ENCODE peak calls at places on chromosome 1, in ten cellular contexts. One of them, this sample, is unnamed.
A peak's percentile ranks its signal among the peaks of the same experiment; 100 is the strongest.

GRCh38 chr1:226761322-226761721 is 22.2 kb upstream of the ITPKB start:
- DNase-seq in A549: no peak
- DNase-seq in Peyer's patch: no peak
- DNase-seq in Calu3: no peak
- DNase-seq in WTC11: no peak
- DNase-seq in brain microvascular endothelial cell: no peak
- DNase-seq in fibroblast of lung: no peak
- DNase-seq in cardiac fibroblast: no peak
- DNase-seq in GM12865: no peak
- DNase-seq in mesothelial cell of epicardium: no peak
- DNase-seq in this sample: no peak

GRCh38 chr1:25820247-25821111 is 725 bp downstream of the MTFR1L start:
- DNase-seq in WTC11: peak; percentile 47
- DNase-seq in GM12865: peak; percentile 85
- DNase-seq in mesothelial cell of epicardium: no peak
- DNase-seq in brain microvascular endothelial cell: peak; percentile 38
- DNase-seq in A549: peak; percentile 58
- DNase-seq in Peyer's patch: peak; percentile 77
- DNase-seq in fibroblast of lung: peak; percentile 55
- DNase-seq in Calu3: peak; percentile 31
- DNase-seq in cardiac fibroblast: peak; percentile 71
- DNase-seq in this sample: peak; percentile 57

GRCh38 chr1:52145137-52145536 is 3.2 kb downstream of the ZFYVE9 start:
- DNase-seq in Peyer's patch: no peak
- DNase-seq in mesothelial cell of epicardium: no peak
- DNase-seq in WTC11: no peak
- DNase-seq in fibroblast of lung: no peak
- DNase-seq in Calu3: no peak
- DNase-seq in A549: no peak
- DNase-seq in cardiac fibroblast: no peak
- DNase-seq in brain microvascular endothelial cell: no peak
- DNase-seq in GM12865: no peak
- DNase-seq in this sample: no peak

GRCh38 chr1:162358928-162359327 is 17.7 kb downstream of the SPATA46 start:
- DNase-seq in brain microvascular endothelial cell: no peak
- DNase-seq in GM12865: no peak
- DNase-seq in Peyer's patch: no peak
- DNase-seq in Calu3: no peak
- DNase-seq in A549: no peak
- DNase-seq in fibroblast of lung: no peak
- DNase-seq in cardiac fibroblast: no peak
- DNase-seq in mesothelial cell of epicardium: no peak
- DNase-seq in WTC11: no peak
- DNase-seq in this sample: no peak

GRCh38 chr1:164651378-164651951 is 92.5 kb downstream of the PBX1 start:
- DNase-seq in mesothelial cell of epicardium: no peak
- DNase-seq in A549: peak; percentile 25
- DNase-seq in GM12865: no peak
- DNase-seq in cardiac fibroblast: peak; percentile 38
- DNase-seq in Calu3: peak; percentile 60
- DNase-seq in Peyer's patch: peak; percentile 74
- DNase-seq in brain microvascular endothelial cell: peak; percentile 33
- DNase-seq in WTC11: no peak
- DNase-seq in fibroblast of lung: peak; percentile 83
- DNase-seq in this sample: no peak

GRCh38 chr1:3767328-3767925 is 5.1 kb upstream of the SMIM1 start:
- DNase-seq in WTC11: no peak
- DNase-seq in GM12865: no peak
- DNase-seq in brain microvascular endothelial cell: no peak
- DNase-seq in mesothelial cell of epicardium: no peak
- DNase-seq in cardiac fibroblast: no peak
- DNase-seq in Peyer's patch: no peak
- DNase-seq in A549: no peak
- DNase-seq in fibroblast of lung: no peak
- DNase-seq in Calu3: no peak
- DNase-seq in this sample: no peak

GRCh38 chr1:241688940-241689368 is 36.9 kb downstream of the WDR64 start:
- DNase-seq in Calu3: no peak
- DNase-seq in fibroblast of lung: no peak
- DNase-seq in Peyer's patch: no peak
- DNase-seq in brain microvascular endothelial cell: peak; percentile 47
- DNase-seq in A549: no peak
- DNase-seq in WTC11: no peak
- DNase-seq in cardiac fibroblast: peak; percentile 87
- DNase-seq in GM12865: no peak
- DNase-seq in mesothelial cell of epicardium: no peak
- DNase-seq in this sample: no peak

GRCh38 chr1:7334475-7335035 is 436.5 kb upstream of the VAMP3 start:
- DNase-seq in A549: peak; percentile 6
- DNase-seq in GM12865: no peak
- DNase-seq in Calu3: no peak
- DNase-seq in WTC11: no peak
- DNase-seq in brain microvascular endothelial cell: peak; percentile 21
- DNase-seq in cardiac fibroblast: peak; percentile 24
- DNase-seq in Peyer's patch: no peak
- DNase-seq in fibroblast of lung: peak; percentile 31
- DNase-seq in mesothelial cell of epicardium: no peak
- DNase-seq in this sample: no peak

GRCh38 chr1:226634156-226634588 is 85.6 kb downstream of the STUM start:
- DNase-seq in cardiac fibroblast: peak; percentile 73
- DNase-seq in brain microvascular endothelial cell: peak; percentile 42
- DNase-seq in Calu3: peak; percentile 87
- DNase-seq in mesothelial cell of epicardium: peak; percentile 69
- DNase-seq in GM12865: peak; percentile 85
- DNase-seq in fibroblast of lung: peak; percentile 70
- DNase-seq in Peyer's patch: peak; percentile 86
- DNase-seq in A549: peak; percentile 61
- DNase-seq in WTC11: peak; percentile 89
- DNase-seq in this sample: peak; percentile 90

GRCh38 chr1:6342031-6342430 is 51.5 kb downstream of the ACOT7 start:
- DNase-seq in mesothelial cell of epicardium: no peak
- DNase-seq in Peyer's patch: no peak
- DNase-seq in brain microvascular endothelial cell: peak; percentile 63
- DNase-seq in A549: no peak
- DNase-seq in cardiac fibroblast: peak; percentile 36
- DNase-seq in Calu3: no peak
- DNase-seq in WTC11: no peak
- DNase-seq in fibroblast of lung: no peak
- DNase-seq in GM12865: no peak
- DNase-seq in this sample: peak; percentile 77

GRCh38 chr1:223825767-223826461 is 19.8 kb downstream of the TP53BP2 start:
- DNase-seq in Peyer's patch: no peak
- DNase-seq in Calu3: no peak
- DNase-seq in brain microvascular endothelial cell: no peak
- DNase-seq in cardiac fibroblast: peak; percentile 44
- DNase-seq in fibroblast of lung: no peak
- DNase-seq in GM12865: no peak
- DNase-seq in A549: no peak
- DNase-seq in mesothelial cell of epicardium: no peak
- DNase-seq in WTC11: no peak
- DNase-seq in this sample: no peak

GRCh38 chr1:49229555-49229954 is 452.9 kb upstream of the BEND5 start:
- DNase-seq in Calu3: peak; percentile 60
- DNase-seq in WTC11: peak; percentile 24
- DNase-seq in cardiac fibroblast: no peak
- DNase-seq in A549: no peak
- DNase-seq in brain microvascular endothelial cell: no peak
- DNase-seq in fibroblast of lung: no peak
- DNase-seq in Peyer's patch: no peak
- DNase-seq in mesothelial cell of epicardium: no peak
- DNase-seq in GM12865: no peak
- DNase-seq in this sample: peak; percentile 19

GRCh38 chr1:178536844-178537371 is 24.0 kb downstream of the TEX35 start:
- DNase-seq in WTC11: no peak
- DNase-seq in brain microvascular endothelial cell: peak; percentile 95
- DNase-seq in Peyer's patch: peak; percentile 81
- DNase-seq in fibroblast of lung: peak; percentile 98
- DNase-seq in cardiac fibroblast: peak; percentile 96
- DNase-seq in mesothelial cell of epicardium: no peak
- DNase-seq in GM12865: no peak
- DNase-seq in A549: peak; percentile 90
- DNase-seq in Calu3: peak; percentile 76
- DNase-seq in this sample: no peak

GRCh38 chr1:100538935-100539835 is 1.2 kb downstream of the GPR88 start:
- DNase-seq in WTC11: peak; percentile 41
- DNase-seq in A549: no peak
- DNase-seq in mesothelial cell of epicardium: no peak
- DNase-seq in Calu3: peak; percentile 26
- DNase-seq in brain microvascular endothelial cell: no peak
- DNase-seq in fibroblast of lung: no peak
- DNase-seq in cardiac fibroblast: peak; percentile 11
- DNase-seq in GM12865: no peak
- DNase-seq in Peyer's patch: no peak
- DNase-seq in this sample: peak; percentile 56

GRCh38 chr1:181324797-181325616 is 158.3 kb upstream of the CACNA1E start:
- DNase-seq in Peyer's patch: no peak
- DNase-seq in fibroblast of lung: no peak
- DNase-seq in WTC11: no peak
- DNase-seq in mesothelial cell of epicardium: no peak
- DNase-seq in cardiac fibroblast: no peak
- DNase-seq in GM12865: no peak
- DNase-seq in Calu3: peak; percentile 73
- DNase-seq in brain microvascular endothelial cell: no peak
- DNase-seq in A549: peak; percentile 60
- DNase-seq in this sample: no peak

GRCh38 chr1:109488201-109488600 is 4.5 kb downstream of the ATXN7L2 start:
- DNase-seq in fibroblast of lung: no peak
- DNase-seq in Peyer's patch: no peak
- DNase-seq in Calu3: no peak
- DNase-seq in brain microvascular endothelial cell: no peak
- DNase-seq in GM12865: no peak
- DNase-seq in cardiac fibroblast: no peak
- DNase-seq in mesothelial cell of epicardium: no peak
- DNase-seq in A549: no peak
- DNase-seq in WTC11: peak; percentile 43
- DNase-seq in this sample: no peak
- TF ChIP-seq CTCF in fibroblast of lung: no peak
- TF ChIP-seq CTCF in Peyer's patch: no peak
- TF ChIP-seq CTCF in Calu3: no peak
- TF ChIP-seq CTCF in brain microvascular endothelial cell: peak; percentile 22
- TF ChIP-seq CTCF in GM12865: no peak
- TF ChIP-seq CTCF in cardiac fibroblast: peak; percentile 18
- TF ChIP-seq CTCF in mesothelial cell of epicardium: no peak
- TF ChIP-seq CTCF in A549: no peak
- TF ChIP-seq CTCF in WTC11: no peak
- TF ChIP-seq CTCF in this sample: no peak

DNA sequence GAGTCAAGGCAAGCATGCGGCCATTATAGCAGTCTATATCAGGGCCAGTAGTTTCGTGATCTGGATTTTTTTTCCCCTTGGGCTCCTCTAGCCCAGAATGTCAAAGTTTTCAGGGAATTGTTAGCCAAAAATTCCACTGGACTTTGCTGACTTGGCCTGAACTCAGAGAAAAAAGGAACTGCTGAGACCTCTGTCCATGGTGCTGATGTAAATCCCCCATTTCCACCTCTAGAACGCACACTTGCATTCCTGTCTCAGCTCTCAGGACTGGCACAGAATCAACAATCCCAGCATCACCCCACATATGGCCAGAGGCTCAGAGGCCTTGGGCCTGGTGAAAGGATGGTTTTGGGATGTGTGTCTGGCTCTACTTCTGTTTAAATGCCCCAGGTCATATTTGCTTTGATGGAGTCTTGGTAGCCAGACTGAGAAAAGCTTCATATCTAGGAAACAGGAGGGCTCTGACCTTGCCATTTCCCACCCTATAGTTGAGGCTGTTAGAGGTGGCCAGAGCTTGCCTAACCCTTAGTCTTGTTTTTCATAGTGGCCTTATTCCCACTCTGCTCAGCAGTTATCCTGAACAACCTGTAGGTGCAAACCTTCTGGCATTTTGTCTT is 16.9 kb upstream of the EFCAB14 start:
- DNase-seq in A549: no peak
- DNase-seq in fibroblast of lung: peak; percentile 65
- DNase-seq in mesothelial cell of epicardium: no peak
- DNase-seq in Calu3: peak; percentile 66
- DNase-seq in brain microvascular endothelial cell: peak; percentile 40
- DNase-seq in cardiac fibroblast: peak; percentile 74
- DNase-seq in Peyer's patch: no peak
- DNase-seq in GM12865: peak; percentile 56
- DNase-seq in WTC11: peak; percentile 58
- DNase-seq in this sample: no peak
- TF ChIP-seq CTCF in A549: no peak
- TF ChIP-seq CTCF in fibroblast of lung: peak; percentile 37
- TF ChIP-seq CTCF in mesothelial cell of epicardium: no peak
- TF ChIP-seq CTCF in Calu3: no peak
- TF ChIP-seq CTCF in brain microvascular endothelial cell: peak; percentile 66
- TF ChIP-seq CTCF in cardiac fibroblast: peak; percentile 41
- TF ChIP-seq CTCF in Peyer's patch: peak; percentile 27
- TF ChIP-seq CTCF in GM12865: peak; percentile 20
- TF ChIP-seq CTCF in WTC11: no peak
- TF ChIP-seq CTCF in this sample: no peak

GRCh38 chr1:73452522-73452921 is 745.5 kb downstream of the LRRIQ3 start:
- DNase-seq in A549: no peak
- DNase-seq in fibroblast of lung: no peak
- DNase-seq in brain microvascular endothelial cell: no peak
- DNase-seq in cardiac fibroblast: no peak
- DNase-seq in Peyer's patch: no peak
- DNase-seq in WTC11: no peak
- DNase-seq in GM12865: no peak
- DNase-seq in mesothelial cell of epicardium: no peak
- DNase-seq in Calu3: no peak
- DNase-seq in this sample: no peak
- TF ChIP-seq CTCF in A549: no peak
- TF ChIP-seq CTCF in fibroblast of lung: no peak
- TF ChIP-seq CTCF in brain microvascular endothelial cell: no peak
- TF ChIP-seq CTCF in cardiac fibroblast: no peak
- TF ChIP-seq CTCF in Peyer's patch: no peak
- TF ChIP-seq CTCF in WTC11: no peak
- TF ChIP-seq CTCF in GM12865: no peak
- TF ChIP-seq CTCF in mesothelial cell of epicardium: no peak
- TF ChIP-seq CTCF in Calu3: no peak
- TF ChIP-seq CTCF in this sample: no peak

DNA sequence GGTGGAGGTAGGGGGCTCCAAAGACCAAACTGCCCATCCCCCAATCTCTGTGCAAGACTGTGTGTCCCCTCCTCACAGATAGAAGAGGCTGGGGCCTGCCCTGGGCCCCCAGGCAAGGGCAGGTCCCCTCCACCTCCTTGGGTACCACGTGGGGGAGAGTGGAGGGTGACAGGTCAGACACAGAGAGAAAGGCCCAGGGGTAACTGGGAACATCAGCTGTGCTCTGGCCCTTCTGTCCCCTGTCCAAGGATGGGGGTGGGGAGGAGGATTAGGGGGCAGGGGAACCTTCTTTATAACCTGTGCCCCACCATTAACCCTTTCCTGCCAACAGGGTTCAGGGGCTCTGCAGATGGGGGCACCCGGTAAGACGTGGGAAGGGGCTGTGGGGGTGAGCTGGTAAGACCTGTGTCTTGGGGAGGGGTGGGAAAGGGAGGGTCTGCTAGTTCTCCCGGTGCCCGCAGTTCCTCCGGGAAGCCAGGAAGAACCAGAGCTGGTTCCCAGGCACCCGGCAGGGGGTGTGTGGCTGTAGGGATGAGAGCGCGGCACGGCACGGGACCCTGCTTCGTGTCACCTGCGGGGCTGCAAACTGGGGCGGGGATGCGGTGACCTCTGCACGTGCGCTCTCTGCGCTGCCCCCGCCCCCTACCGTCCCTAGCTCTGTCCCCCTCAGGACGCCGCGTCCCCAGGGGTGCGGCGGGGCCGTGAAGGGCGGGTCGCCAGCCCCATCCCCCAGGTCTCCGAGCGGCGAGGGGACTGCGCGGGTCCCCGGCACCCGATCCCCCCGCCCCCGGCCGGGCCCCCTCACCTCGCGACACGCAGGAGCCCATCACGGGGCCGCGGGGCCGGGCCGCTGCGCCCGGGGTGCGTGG is 601 bp downstream of the FAM131C start:
- DNase-seq in GM12865: no peak
- DNase-seq in mesothelial cell of epicardium: no peak
- DNase-seq in WTC11: peak; percentile 58
- DNase-seq in cardiac fibroblast: no peak
- DNase-seq in brain microvascular endothelial cell: no peak
- DNase-seq in A549: peak; percentile 39
- DNase-seq in fibroblast of lung: no peak
- DNase-seq in Calu3: no peak
- DNase-seq in Peyer's patch: no peak
- DNase-seq in this sample: peak; percentile 55
- TF ChIP-seq CTCF in GM12865: no peak
- TF ChIP-seq CTCF in mesothelial cell of epicardium: peak; percentile 10
- TF ChIP-seq CTCF in WTC11: no peak
- TF ChIP-seq CTCF in cardiac fibroblast: no peak
- TF ChIP-seq CTCF in brain microvascular endothelial cell: peak; percentile 50
- TF ChIP-seq CTCF in A549: no peak
- TF ChIP-seq CTCF in fibroblast of lung: no peak
- TF ChIP-seq CTCF in Calu3: no peak
- TF ChIP-seq CTCF in Peyer's patch: no peak
- TF ChIP-seq CTCF in this sample: no peak